ENCODE peak calls at places on chromosomes 1 and 21, in eight cellular contexts. C is ovary, P is GM12891, Z is HepG2, X is testis, D is GM12892, W is breast epithelium, M is A549. G is an unnamed sample.

GRCh38 chr21:38796426-38796825 is 9.3 kb upstream of the ETS2 start:
- DNase-seq in C (no peak), P (no peak), Z (no peak), X (no peak), D (no peak), W (no peak), M (no peak), G (no peak)

GRCh38 chr1:29631361-29631760 is 395.0 kb downstream of the PTPRU start:
- DNase-seq in C (no peak), P (no peak), Z (no peak), X (no peak), D (no peak), W (no peak), M (no peak), G (no peak)

GRCh38 chr21:44960141-44961092 is 20.6 kb downstream of the SLX9 start:
- DNase-seq in C (no peak), P (no peak), Z (no peak), X (no peak), D (no peak), W (no peak), M (no peak), G (no peak)

GRCh38 chr1:28775121-28775942 is 36.6 kb upstream of the OPRD1 start:
- DNase-seq in C (peak; percentile 79), P (peak; percentile 78), Z (no peak), X (peak; percentile 82), D (peak; percentile 57), W (peak; percentile 77), M (no peak), G (peak; percentile 80)

GRCh38 chr1:205284420-205285144 is 37.0 kb downstream of the NUAK2 start:
- DNase-seq in C (peak; percentile 87), P (peak; percentile 39), Z (peak; percentile 97), X (peak; percentile 77), D (peak; percentile 63), W (peak; percentile 97), M (peak; percentile 98), G (peak; percentile 28)

GRCh38 chr1:16980473-16981268 is at the start of gene MFAP2:
- DNase-seq in C (peak; percentile 59), P (no peak), Z (no peak), X (peak; percentile 33), D (no peak), W (no peak), M (no peak), G (no peak)

GRCh38 chr1:17979815-17980214 is 127.8 kb upstream of the IGSF21 start:
- DNase-seq in C (no peak), P (no peak), Z (no peak), X (no peak), D (no peak), W (no peak), M (no peak), G (no peak)

GRCh38 chr1:80427886-80428285 is 1372.8 kb upstream of the ADGRL2 start:
- DNase-seq in C (no peak), P (no peak), Z (no peak), X (no peak), D (no peak), W (no peak), M (no peak), G (no peak)

GRCh38 chr1:60989745-60990718 is 92.3 kb upstream of the NFIA start:
- DNase-seq in C (peak; percentile 32), P (no peak), Z (no peak), X (peak; percentile 46), D (no peak), W (no peak), M (no peak), G (no peak)

GRCh38 chr1:213714645-213715044 is 273.1 kb upstream of the PROX1 start:
- DNase-seq in C (no peak), P (no peak), Z (peak; percentile 45), X (no peak), D (no peak), W (no peak), M (no peak), G (no peak)

GRCh38 chr1:213934642-213935041 is 53.1 kb upstream of the PROX1 start:
- DNase-seq in C (no peak), P (no peak), Z (no peak), X (peak; percentile 68), D (no peak), W (peak; percentile 54), M (no peak), G (no peak)

GRCh38 chr1:71964188-71964587 is 318.2 kb downstream of the NEGR1 start:
- DNase-seq in C (no peak), P (no peak), Z (no peak), X (no peak), D (no peak), W (no peak), M (no peak), G (no peak)

GRCh38 chr1:245156736-245157505 is 2.1 kb downstream of the KIF26B start:
- DNase-seq in C (no peak), P (no peak), Z (peak; percentile 65), X (no peak), D (no peak), W (no peak), M (no peak), G (no peak)

GRCh38 chr1:245153645-245154428 is 948 bp upstream of the KIF26B start:
- DNase-seq in C (no peak), P (peak; percentile 19), Z (no peak), X (peak; percentile 20), D (peak; percentile 18), W (no peak), M (peak; percentile 20), G (no peak)

GRCh38 chr1:245155186-245156040 is 628 bp downstream of the KIF26B start:
- DNase-seq in C (no peak), P (peak; percentile 30), Z (no peak), X (no peak), D (no peak), W (no peak), M (peak; percentile 32), G (no peak)

GRCh38 chr1:245154429-245155185 is at the start of gene KIF26B:
- DNase-seq in C (peak; percentile 21), P (peak; percentile 41), Z (peak; percentile 47), X (peak; percentile 47), D (peak; percentile 37), W (no peak), M (peak; percentile 58), G (peak; percentile 32)

DNA sequence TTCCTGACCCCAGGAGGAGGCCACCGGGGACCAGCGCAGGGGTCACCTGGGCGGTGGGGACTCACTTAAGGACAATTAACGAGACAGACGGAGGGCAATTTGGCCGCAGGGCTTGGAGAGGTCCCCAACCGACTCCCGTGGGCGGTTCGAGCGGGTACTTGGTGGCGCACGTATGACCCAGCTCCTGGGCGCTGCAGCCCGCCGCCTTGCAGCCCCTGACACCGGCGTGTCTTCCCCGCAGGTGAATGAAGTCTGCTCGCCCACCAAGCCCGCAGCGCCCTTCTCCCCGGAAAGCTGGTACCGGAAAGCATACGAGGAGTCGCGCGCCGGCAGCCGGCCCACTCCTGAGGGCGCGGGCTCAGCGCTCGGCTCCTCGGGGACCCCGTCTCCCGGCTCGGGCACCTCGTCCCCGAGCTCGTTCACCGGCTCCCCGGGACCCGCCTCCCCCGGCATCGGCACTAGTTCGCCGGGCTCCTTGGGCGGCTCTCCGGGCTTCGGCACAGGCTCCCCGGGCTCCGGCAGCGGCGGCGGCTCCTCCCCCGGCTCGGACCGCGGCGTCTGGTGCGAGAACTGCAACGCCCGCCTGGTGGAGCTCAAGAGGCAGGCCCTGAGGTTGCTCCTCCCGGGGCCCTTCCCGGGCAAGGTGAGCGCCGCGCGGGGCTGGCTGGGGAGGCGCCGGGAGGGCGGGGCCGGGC is 1.4 kb downstream of the KIF26B start:
- DNase-seq in C (peak; percentile 52), P (peak; percentile 95), Z (peak; percentile 50), X (peak; percentile 88), D (peak; percentile 89), W (peak; percentile 70), M (peak; percentile 81), G (peak; percentile 74)
- TF ChIP-seq POLR2A in C (no peak), P (no peak), Z (no peak), X (no peak), D (no peak), W (no peak), M (no peak), G (no peak)

GRCh38 chr1:230791986-230792564 is 44.9 kb downstream of the CAPN9 start:
- DNase-seq in C (no peak), P (no peak), Z (no peak), X (no peak), D (no peak), W (no peak), M (no peak), G (no peak)
- TF ChIP-seq POLR2A in C (no peak), P (no peak), Z (no peak), X (no peak), D (no peak), W (no peak), M (no peak), G (no peak)

DNA sequence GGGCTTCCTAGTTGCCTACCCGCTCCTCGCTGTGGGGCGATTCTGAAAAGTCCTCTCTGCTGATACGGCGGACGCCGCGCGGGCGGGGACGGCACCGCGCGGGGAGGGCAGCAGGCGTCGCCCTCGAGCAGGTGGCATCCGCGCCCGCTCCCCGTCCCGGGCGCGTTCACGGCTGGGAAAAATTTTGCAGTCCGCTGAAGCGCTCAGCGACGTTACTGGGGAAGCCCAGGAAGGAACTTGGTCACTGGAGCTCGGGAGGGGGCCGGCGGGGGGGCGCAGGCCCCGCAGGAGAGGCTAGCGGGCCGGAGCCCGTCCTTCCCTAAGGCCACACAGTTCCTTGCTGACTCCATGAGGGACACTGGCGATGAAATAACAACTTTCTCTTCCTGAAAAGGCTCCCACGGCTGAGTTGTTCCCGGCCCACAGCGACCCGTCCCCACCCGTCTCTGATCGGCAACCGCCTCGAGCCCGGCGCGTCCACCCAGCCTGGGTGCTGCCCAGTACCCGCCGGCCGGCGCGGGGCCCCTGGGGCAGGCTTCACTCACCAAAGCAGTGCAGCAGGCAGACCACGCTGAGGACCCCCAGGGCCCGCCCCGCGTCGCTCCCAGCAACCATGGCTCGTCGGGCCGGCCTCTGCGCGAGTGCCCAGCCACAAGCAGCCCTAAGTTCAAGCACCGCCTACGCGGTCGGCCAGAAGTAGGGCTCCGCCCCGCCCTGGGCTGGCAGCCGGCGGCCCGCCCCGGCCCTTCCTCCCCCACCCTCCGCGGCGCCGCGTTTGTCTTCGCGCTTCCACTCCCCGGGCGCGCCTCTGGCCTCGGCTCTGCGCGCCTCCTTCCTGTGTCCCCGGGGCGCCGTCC is at the start of gene CD58:
- DNase-seq in C (peak; percentile 76), P (peak; percentile 73), Z (peak; percentile 65), X (peak; percentile 90), D (peak; percentile 73), W (peak; percentile 80), M (peak; percentile 79), G (peak; percentile 92)
- TF ChIP-seq POLR2A in C (peak; percentile 28), P (peak; percentile 86), Z (peak; percentile 69), X (no peak), D (peak; percentile 93), W (no peak), M (peak; percentile 72), G (peak; percentile 85)

GRCh38 chr1:212556822-212557549 is 51.6 kb upstream of the ATF3 start:
- DNase-seq in C (no peak), P (no peak), Z (no peak), X (no peak), D (no peak), W (no peak), M (no peak), G (no peak)

GRCh38 chr1:212560933-212561460 is 47.6 kb upstream of the ATF3 start:
- DNase-seq in C (no peak), P (no peak), Z (no peak), X (no peak), D (no peak), W (no peak), M (no peak), G (no peak)

GRCh38 chr1:212557739-212558664 is 50.6 kb upstream of the ATF3 start:
- DNase-seq in C (peak; percentile 43), P (peak; percentile 42), Z (no peak), X (peak; percentile 74), D (peak; percentile 39), W (peak; percentile 50), M (no peak), G (peak; percentile 81)

GRCh38 chr1:212559929-212560328 is 48.6 kb upstream of the ATF3 start:
- DNase-seq in C (no peak), P (no peak), Z (no peak), X (no peak), D (no peak), W (no peak), M (no peak), G (no peak)

GRCh38 chr1:212558665-212559480 is 49.7 kb upstream of the ATF3 start:
- DNase-seq in C (peak; percentile 90), P (peak; percentile 84), Z (peak; percentile 47), X (peak; percentile 96), D (peak; percentile 83), W (peak; percentile 93), M (peak; percentile 95), G (peak; percentile 98)
- TF ChIP-seq POLR2A in C (peak; percentile 59), P (no peak), Z (no peak), X (peak; percentile 89), D (no peak), W (peak; percentile 88), M (no peak), G (peak; percentile 73)